ENCODE peak calls at places on chromosomes 3 and 15, in nine cellular contexts. W is IMR-90; C is trophoblast cell; Y is left lung; T is body of pancreas; U is heart right ventricle; L is spleen; O is left ventricle myocardium inferior; I is CD8-positive, alpha-beta T cell. M is an unnamed sample.

GRCh38 chr3:50190921-50191660 is at the start of gene GNAT1:
- DNase-seq in O (no peak), W (no peak), U (no peak), Y (no peak), T (no peak), L (no peak), I (no peak), C (no peak), M (no peak)

GRCh38 chr3:65871305-65872141 is 167.2 kb downstream of the MAGI1 start:
- DNase-seq in L (no peak), U (peak; percentile 62), T (peak; percentile 85), O (peak; percentile 40), I (no peak), C (no peak), Y (peak; percentile 47), W (peak; percentile 26), M (no peak)

GRCh38 chr15:26013946-26014345 is 150.8 kb upstream of the ATP10A start:
- DNase-seq in W (no peak), Y (no peak), C (peak; percentile 79), O (no peak), L (no peak), I (no peak), U (no peak), T (no peak), M (no peak)

GRCh38 chr15:70478251-70478990 is 284.9 kb downstream of the UACA start:
- DNase-seq in W (no peak), O (peak; percentile 36), Y (peak; percentile 60), I (no peak), T (no peak), L (peak; percentile 85), C (no peak), U (no peak), M (peak; percentile 77)

GRCh38 chr3:33440328-33440577 is at the start of gene UBP1:
- DNase-seq in Y (no peak), I (no peak), L (peak; percentile 100), T (peak; percentile 99), O (peak; percentile 100), U (no peak), C (no peak), W (no peak), M (peak; percentile 100)

GRCh38 chr15:91224750-91225380 is 124.8 kb downstream of the SV2B start:
- DNase-seq in Y (no peak), O (no peak), W (peak; percentile 41), C (peak; percentile 73), L (no peak), U (peak; percentile 21), I (no peak), T (peak; percentile 16), M (no peak)

GRCh38 chr3:185584681-185585080 is 1.4 kb upstream of the SENP2 start:
- DNase-seq in W (no peak), L (no peak), T (no peak), U (no peak), O (no peak), Y (no peak), C (no peak), I (no peak), M (no peak)

GRCh38 chr3:13301295-13301987 is 118.7 kb downstream of the NUP210 start:
- DNase-seq in I (no peak), L (peak; percentile 54), T (no peak), Y (peak; percentile 56), U (no peak), O (no peak), C (peak; percentile 95), W (peak; percentile 68), M (peak; percentile 61)

GRCh38 chr3:171461087-171461917 is 1.1 kb upstream of the TNIK start:
- DNase-seq in T (no peak), C (peak; percentile 50), L (no peak), I (peak; percentile 34), U (no peak), O (no peak), W (peak; percentile 44), Y (no peak), M (no peak)

GRCh38 chr3:114155370-114155821 is 23.5 kb downstream of the DRD3 start:
- DNase-seq in O (peak; percentile 16), L (no peak), Y (no peak), I (peak; percentile 27), C (peak; percentile 62), W (peak; percentile 30), T (peak; percentile 18), U (peak; percentile 8), M (no peak)

GRCh38 chr3:134242649-134243637 is 7.7 kb downstream of the RYK start:
- DNase-seq in O (no peak), L (no peak), I (no peak), U (no peak), Y (no peak), W (peak; percentile 92), C (peak; percentile 62), T (no peak), M (no peak)

GRCh38 chr3:161316006-161316689 is 55.2 kb downstream of the SPTSSB start:
- DNase-seq in U (no peak), O (no peak), L (no peak), T (no peak), I (no peak), Y (no peak), W (no peak), C (peak; percentile 83), M (no peak)

GRCh38 chr3:66004244-66004643 is 34.5 kb downstream of the MAGI1 start:
- DNase-seq in W (no peak), L (no peak), O (peak; percentile 34), C (no peak), I (no peak), T (no peak), U (peak; percentile 47), Y (no peak), M (no peak)

GRCh38 chr3:140529096-140529495 is 148.8 kb upstream of the TRIM42 start:
- DNase-seq in O (no peak), W (peak; percentile 3), L (no peak), Y (no peak), I (no peak), T (no peak), U (no peak), C (peak; percentile 99), M (no peak)

GRCh38 chr15:77569647-77570186 is 63.0 kb downstream of the LINGO1 start:
- DNase-seq in T (no peak), I (no peak), O (no peak), U (no peak), Y (no peak), W (no peak), C (no peak), L (no peak), M (no peak)

GRCh38 chr3:60316121-60316783 is 935.0 kb downstream of the FHIT start:
- DNase-seq in T (no peak), U (no peak), Y (no peak), O (no peak), I (no peak), C (peak; percentile 40), L (no peak), W (peak; percentile 78), M (no peak)

GRCh38 chr3:151837057-151837456 is 23.1 kb downstream of the AADAC start:
- DNase-seq in W (peak; percentile 89), L (no peak), Y (no peak), C (peak; percentile 94), T (peak; percentile 29), O (no peak), U (no peak), I (no peak), M (no peak)

GRCh38 chr3:44130249-44130648 is 111.4 kb upstream of the TOPAZ1 start:
- DNase-seq in I (no peak), Y (no peak), T (no peak), U (no peak), C (no peak), W (no peak), L (no peak), O (no peak), M (no peak)

GRCh38 chr3:194990454-194991337 is 280.3 kb downstream of the XXYLT1 start:
- DNase-seq in Y (no peak), U (no peak), I (no peak), L (no peak), T (no peak), W (no peak), C (no peak), O (no peak), M (no peak)

GRCh38 chr15:95125803-95126202 is 894.4 kb downstream of the MCTP2 start:
- DNase-seq in O (no peak), W (no peak), I (no peak), U (no peak), C (no peak), T (no peak), L (no peak), Y (no peak), M (no peak)
- H3K9me3 ChIP-seq in O (no peaks in the 10 kb centered on the region), W (no peaks in the 10 kb centered on the region), I (no peaks in the 10 kb centered on the region), U (no peaks in the 10 kb centered on the region), C (no peaks in the 10 kb centered on the region), T (no peaks in the 10 kb centered on the region), L (no peaks in the 10 kb centered on the region), Y (no peaks in the 10 kb centered on the region), M (no peaks in the 10 kb centered on the region)

GRCh38 chr15:23548071-23548470 is 17.4 kb upstream of the MKRN3 start:
- DNase-seq in C (no peak), W (no peak), U (no peak), I (no peak), Y (no peak), T (no peak), L (no peak), O (no peak), M (no peak)
- H3K36me3 ChIP-seq in C (no peaks in the 10 kb centered on the region), W (no peaks in the 10 kb centered on the region), U (no peaks in the 10 kb centered on the region), I (no peaks in the 10 kb centered on the region), Y (no peaks in the 10 kb centered on the region), T (no peaks in the 10 kb centered on the region), L (no peaks in the 10 kb centered on the region), O (no peaks in the 10 kb centered on the region), M (no peaks in the 10 kb centered on the region)

GRCh38 chr15:57411945-57412768 is 35.9 kb downstream of the CGNL1 start:
- DNase-seq in U (peak; percentile 65), W (no peak), I (no peak), T (no peak), L (no peak), C (peak; percentile 74), Y (no peak), O (peak; percentile 42), M (no peak)

GRCh38 chr15:57410373-57410772 is 34.1 kb downstream of the CGNL1 start:
- DNase-seq in O (no peak), T (no peak), I (no peak), C (no peak), L (no peak), Y (no peak), U (no peak), W (no peak), M (no peak)

GRCh38 chr15:57418640-57419039 is 42.3 kb downstream of the CGNL1 start:
- DNase-seq in T (no peak), Y (no peak), W (no peak), I (no peak), L (no peak), U (no peak), O (no peak), C (peak; percentile 85), M (no peak)

GRCh38 chr15:57419335-57419734 is 43.0 kb downstream of the CGNL1 start:
- DNase-seq in L (no peak), O (no peak), C (no peak), W (no peak), Y (no peak), I (no peak), T (no peak), U (no peak), M (no peak)

GRCh38 chr15:57415559-57415958 is 39.3 kb downstream of the CGNL1 start:
- DNase-seq in L (no peak), I (no peak), Y (no peak), O (peak; percentile 84), C (no peak), T (no peak), U (peak; percentile 74), W (no peak), M (no peak)
- H3K4me1 ChIP-seq in L (no peaks in the 10 kb centered on the region), I (no peaks in the 10 kb centered on the region), Y (no peaks in the 10 kb centered on the region), O (peaks cover 21% of the 10 kb centered on the region), C (peaks cover 2% of the 10 kb centered on the region), T (no peaks in the 10 kb centered on the region), U (peaks cover 18% of the 10 kb centered on the region), W (no peaks in the 10 kb centered on the region), M (no peaks in the 10 kb centered on the region)

GRCh38 chr15:20659265-20659664 is 117.7 kb upstream of the GOLGA6L6 start:
- DNase-seq in O (no peak), I (no peak), Y (no peak), U (no peak), T (no peak), W (no peak), L (no peak), C (no peak), M (peak; percentile 75)
- H3K9me3 ChIP-seq in O (no peaks in the 10 kb centered on the region), I (no peaks in the 10 kb centered on the region), Y (no peaks in the 10 kb centered on the region), U (no peaks in the 10 kb centered on the region), T (peaks cover 2% of the 10 kb centered on the region), W (peaks cover 8% of the 10 kb centered on the region), L (no peaks in the 10 kb centered on the region), C (peaks cover 3% of the 10 kb centered on the region), M (no peaks in the 10 kb centered on the region)

M was measured in aorta.